ENCODE peak calls at places on chromosome 13, in four cellular contexts. K is CD8-positive, alpha-beta T cell; C is heart left ventricle; F is stomach. D is an unnamed sample.
A peak's percentile ranks its signal among the peaks of the same experiment; 100 is the strongest.

GRCh38 chr13:71067164-71067815 is 799.7 kb downstream of the DACH1 start:
- DNase-seq in F (no peak), C (no peak), K (no peak), D (no peak)

GRCh38 chr13:27110056-27110746 is 61.4 kb downstream of the USP12 start:
- DNase-seq in C (no peak), F (no peak), K (no peak), D (no peak)

GRCh38 chr13:93746589-93746988 is 520.0 kb downstream of the GPC6 start:
- DNase-seq in C (no peak), K (no peak), F (no peak), D (no peak)

GRCh38 chr13:90445179-90445578 is 902.3 kb upstream of the MIR17HG start:
- DNase-seq in K (no peak), F (no peak), C (no peak), D (no peak)

GRCh38 chr13:28494537-28494860 is 429 bp downstream of the FLT1 start:
- DNase-seq in C (no peak), K (no peak), F (no peak), D (no peak)

GRCh38 chr13:36526897-36527296 is 94.6 kb downstream of the CCNA1 start:
- DNase-seq in F (no peak), C (no peak), K (no peak), D (no peak)

GRCh38 chr13:51478418-51479198 is 25.8 kb upstream of the INTS6 start:
- DNase-seq in K (no peak), F (no peak), C (no peak), D (no peak)

GRCh38 chr13:32164622-32165268 is 133.2 kb downstream of the FRY start:
- DNase-seq in K (no peak), C (no peak), F (no peak), D (peak; percentile 48)

GRCh38 chr13:102300379-102300778 is 101.5 kb downstream of the FGF14 start:
- DNase-seq in K (no peak), C (no peak), F (no peak), D (no peak)

GRCh38 chr13:86960876-86961275 is 710.3 kb upstream of the SLITRK5 start:
- DNase-seq in F (no peak), K (no peak), C (no peak), D (no peak)

GRCh38 chr13:37868691-37869505 is 674 bp downstream of the TRPC4 start:
- DNase-seq in F (no peak), C (no peak), K (no peak), D (no peak)

GRCh38 chr13:110281736-110282135 is 25.2 kb downstream of the COL4A1 start:
- DNase-seq in K (no peak), C (no peak), F (no peak), D (no peak)

GRCh38 chr13:110279684-110280083 is 27.3 kb downstream of the COL4A1 start:
- DNase-seq in F (no peak), C (no peak), K (no peak), D (no peak)

GRCh38 chr13:110280996-110281688 is 25.8 kb downstream of the COL4A1 start:
- DNase-seq in K (no peak), C (no peak), F (no peak), D (no peak)

GRCh38 chr13:110278859-110279258 is 28.1 kb downstream of the COL4A1 start:
- DNase-seq in C (no peak), K (no peak), F (no peak), D (no peak)

DNA sequence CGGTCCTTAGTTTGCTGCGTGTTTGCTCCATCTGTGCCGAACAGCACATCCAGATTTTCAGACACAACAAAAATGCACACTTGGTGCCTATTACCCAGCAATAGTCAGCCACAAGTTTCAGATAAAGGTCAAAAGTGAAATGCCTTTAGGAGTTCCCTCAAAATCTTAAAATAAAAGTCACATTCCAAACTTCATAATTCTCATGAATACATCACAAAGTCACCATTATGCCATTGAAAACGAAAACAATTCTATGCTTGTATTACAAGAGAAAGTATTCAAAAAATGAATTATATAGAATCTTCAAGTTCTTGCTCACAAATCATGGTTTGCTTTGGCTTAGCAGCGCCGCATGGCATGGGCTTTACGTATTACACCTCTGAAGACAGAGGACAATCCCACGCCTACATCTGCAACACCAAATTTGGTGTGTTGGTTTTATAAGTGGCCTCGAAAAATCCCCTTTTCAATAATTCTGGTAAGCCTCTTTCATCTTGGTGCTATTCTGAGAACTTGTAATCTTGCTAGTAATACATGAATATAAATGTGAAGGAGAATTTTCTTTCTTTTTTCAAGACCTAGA is 26.6 kb downstream of the COL4A1 start:
- DNase-seq in F (no peak), C (no peak), K (no peak), D (no peak)
- H3K4me1 ChIP-seq in F (peaks cover 3% of the 10 kb centered on the region), C (peaks cover 86% of the 10 kb centered on the region), K (no peaks in the 10 kb centered on the region), D (no peaks in the 10 kb centered on the region)

GRCh38 chr13:79374578-79374977 is 31.5 kb downstream of the RBM26 start:
- DNase-seq in C (no peak), F (no peak), K (no peak), D (no peak)

GRCh38 chr13:79365981-79366380 is 40.1 kb downstream of the RBM26 start:
- DNase-seq in C (no peak), K (no peak), F (no peak), D (no peak)

GRCh38 chr13:79373916-79374315 is 32.1 kb downstream of the RBM26 start:
- DNase-seq in K (no peak), C (no peak), F (no peak), D (no peak)

DNA sequence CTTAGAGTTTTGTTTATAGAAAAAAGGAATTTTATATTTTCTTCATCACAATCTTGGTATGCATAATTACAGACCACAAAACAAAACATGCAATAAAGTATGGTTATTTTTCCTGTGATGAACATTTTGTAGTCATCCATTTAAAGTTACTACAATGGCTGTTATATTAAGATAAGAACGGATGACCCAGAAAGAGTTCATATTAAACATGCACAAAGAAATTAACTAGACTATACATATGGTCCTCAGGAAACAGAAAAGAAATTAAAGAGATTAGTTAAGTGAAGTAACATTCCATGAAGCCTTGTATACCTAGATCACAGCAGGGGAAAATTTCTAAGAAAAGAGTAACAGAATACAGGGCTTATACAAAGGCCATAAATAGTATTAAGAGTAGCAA is 36.8 kb downstream of the RBM26 start:
- DNase-seq in C (no peak), F (no peak), K (no peak), D (no peak)
- H3K36me3 ChIP-seq in C (peaks cover 86% of the 10 kb centered on the region), F (peaks cover 83% of the 10 kb centered on the region), K (peaks cover 52% of the 10 kb centered on the region), D (peaks cover 4% of the 10 kb centered on the region)

GRCh38 chr13:40404967-40405716 is 261.3 kb downstream of the FOXO1 start:
- DNase-seq in K (no peak), F (no peak), C (no peak), D (no peak)

GRCh38 chr13:40407567-40407966 is 258.9 kb downstream of the FOXO1 start:
- DNase-seq in F (no peak), C (no peak), K (no peak), D (no peak)

GRCh38 chr13:40404407-40404806 is 262.0 kb downstream of the FOXO1 start:
- DNase-seq in C (no peak), K (no peak), F (no peak), D (no peak)

GRCh38 chr13:40408602-40409001 is 257.8 kb downstream of the FOXO1 start:
- DNase-seq in C (no peak), K (no peak), F (no peak), D (no peak)

GRCh38 chr13:40406405-40407138 is 259.9 kb downstream of the FOXO1 start:
- DNase-seq in C (no peak), K (no peak), F (no peak), D (no peak)
- H3K4me1 ChIP-seq in C (peaks cover 30% of the 10 kb centered on the region), K (peaks cover 14% of the 10 kb centered on the region), F (peaks cover 14% of the 10 kb centered on the region), D (peaks cover 11% of the 10 kb centered on the region)

DNA sequence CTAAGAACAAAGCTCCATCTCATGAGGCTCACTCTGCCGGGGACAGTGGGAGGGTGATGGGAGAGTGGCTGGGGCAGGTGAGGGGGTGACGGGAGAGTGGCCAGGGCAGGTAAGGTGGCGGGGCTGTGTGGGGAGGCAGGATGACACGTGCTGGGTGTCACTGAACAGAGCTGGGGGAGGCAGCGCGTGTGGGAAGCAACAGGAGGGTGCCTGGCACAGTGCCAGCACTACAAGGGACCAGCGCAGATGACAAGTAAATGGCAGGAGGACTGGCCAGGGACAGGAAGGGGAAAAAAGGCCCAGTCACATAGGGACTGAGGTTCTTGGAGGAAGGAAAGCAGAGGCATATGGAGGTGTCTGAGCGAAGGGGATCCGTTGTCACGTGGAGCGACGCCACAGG is 129.9 kb downstream of the RNF17 start:
- DNase-seq in F (no peak), C (no peak), K (no peak), D (no peak)
- H3K36me3 ChIP-seq in F (peaks cover 59% of the 10 kb centered on the region), C (peaks cover 19% of the 10 kb centered on the region), K (no peaks in the 10 kb centered on the region), D (no peaks in the 10 kb centered on the region)

DNA sequence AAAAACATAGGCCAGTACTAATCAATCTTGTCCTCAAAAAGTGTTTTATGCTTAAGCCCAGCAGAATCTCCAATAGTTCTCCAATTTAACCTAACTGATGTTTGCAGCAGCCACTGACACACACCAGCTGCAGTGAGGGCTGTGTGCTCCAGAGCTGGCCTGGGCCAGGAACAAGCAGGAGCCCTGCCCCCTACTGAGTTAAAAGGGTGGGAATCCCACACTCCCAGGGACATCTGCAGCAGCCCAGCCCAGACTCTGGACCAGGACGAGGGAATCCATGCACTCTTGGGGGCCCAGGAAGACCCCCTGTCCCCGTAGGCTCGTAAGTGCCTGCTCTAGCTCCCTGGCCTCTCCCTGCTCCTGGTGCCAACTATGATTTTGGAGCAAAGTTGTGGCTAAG is 91.5 kb upstream of the ATXN8OS start:
- DNase-seq in F (no peak), K (no peak), C (no peak), D (no peak)
- H3K4me1 ChIP-seq in F (no peaks in the 10 kb centered on the region), K (no peaks in the 10 kb centered on the region), C (no peaks in the 10 kb centered on the region), D (no peaks in the 10 kb centered on the region)

GRCh38 chr13:75759531-75759930 is 123.4 kb downstream of the LMO7 start:
- DNase-seq in F (no peak), C (no peak), K (no peak), D (no peak)
- H3K36me3 ChIP-seq in F (no peaks in the 10 kb centered on the region), C (no peaks in the 10 kb centered on the region), K (no peaks in the 10 kb centered on the region), D (no peaks in the 10 kb centered on the region)

DNA sequence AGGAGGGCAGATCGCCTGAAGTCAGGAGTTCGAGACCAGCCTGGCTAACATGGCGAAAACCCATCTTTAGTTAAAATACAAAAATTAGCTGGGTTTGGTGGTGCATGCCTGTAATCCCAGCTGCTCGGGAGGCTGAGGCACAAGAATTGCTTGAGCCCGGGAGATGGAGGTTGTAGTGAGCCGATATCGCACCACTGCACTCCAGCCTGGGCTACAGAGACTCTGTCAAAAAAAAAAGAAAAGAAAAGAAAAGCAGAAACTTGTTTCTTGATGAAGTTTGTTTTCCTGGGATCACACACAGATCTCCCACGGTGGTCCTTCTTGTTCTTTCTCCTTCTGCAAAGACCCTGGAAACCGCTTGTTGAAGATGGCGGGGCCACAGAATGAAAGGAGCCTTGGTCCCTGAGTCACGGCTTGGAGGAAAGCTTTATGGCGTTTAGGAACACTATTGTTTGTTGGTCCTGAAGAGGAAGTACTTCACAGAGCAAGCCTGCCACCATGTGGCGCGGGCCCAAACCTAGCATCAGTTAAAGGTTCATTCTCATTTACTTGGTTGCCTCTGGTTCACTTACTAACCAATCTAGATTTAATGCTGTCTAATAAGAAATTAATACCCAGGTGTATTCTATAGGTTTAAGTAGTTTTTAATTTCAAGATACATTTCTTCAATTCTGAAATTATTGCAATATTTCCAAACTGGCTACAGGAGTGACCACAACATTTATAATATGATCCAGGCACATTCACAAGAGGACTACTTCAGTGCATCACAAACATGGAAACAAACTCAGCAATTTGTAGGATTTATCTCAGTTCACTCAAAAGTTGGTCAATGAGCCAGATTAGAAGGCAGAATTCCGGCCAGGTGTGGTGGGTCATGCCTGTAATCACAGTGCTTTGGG is 21.3 kb upstream of the ARL11 start:
- DNase-seq in F (peak; percentile 92), K (peak; percentile 78), C (peak; percentile 90), D (peak; percentile 88)
- H3K4me1 ChIP-seq in F (peaks cover 4% of the 10 kb centered on the region), K (no peaks in the 10 kb centered on the region), C (no peaks in the 10 kb centered on the region), D (no peaks in the 10 kb centered on the region)

GRCh38 chr13:113628291-113629270 is 29.4 kb downstream of the ATP4B start:
- DNase-seq in C (peak; percentile 40), F (no peak), K (no peak), D (no peak)
- H3K36me3 ChIP-seq in C (peaks cover 39% of the 10 kb centered on the region), F (peaks cover 85% of the 10 kb centered on the region), K (no peaks in the 10 kb centered on the region), D (no peaks in the 10 kb centered on the region)

D was measured in colonic mucosa.